ENCODE peak calls at places on chromosomes 5 and 9, in eight cellular contexts. P is stomach, J is uterus, M is HCT116, N is sigmoid colon, U is astrocyte, A is endodermal cell, K is left ventricle myocardium inferior. V is an unnamed sample.

GRCh38 chr5:86896916-86897315 is 279.2 kb downstream of the COX7C start:
- DNase-seq in P (no peak), J (no peak), M (no peak), N (no peak), U (no peak), A (peak; percentile 55), K (no peak), V (no peak)

GRCh38 chr9:4334439-4334838 is 34.6 kb upstream of the GLIS3 start:
- DNase-seq in P (peak; percentile 83), J (no peak), M (peak; percentile 35), N (no peak), U (peak; percentile 54), A (peak; percentile 78), K (peak; percentile 36), V (peak; percentile 29)

GRCh38 chr9:70136632-70137031 is 93.0 kb downstream of the MAMDC2 start:
- DNase-seq in P (no peak), J (no peak), M (no peak), N (no peak), U (peak; percentile 60), A (no peak), K (no peak), V (no peak)

GRCh38 chr9:126166866-126167265 is 159.8 kb upstream of the MVB12B start:
- DNase-seq in P (peak; percentile 7), J (no peak), M (no peak), N (no peak), U (no peak), A (no peak), K (no peak), V (peak; percentile 9)

GRCh38 chr5:142845954-142846398 is 75.8 kb downstream of the ARHGAP26 start:
- DNase-seq in P (peak; percentile 38), J (no peak), M (no peak), N (no peak), U (no peak), A (peak; percentile 77), K (no peak), V (no peak)

GRCh38 chr5:73120222-73121108 is at the start of gene TMEM171:
- DNase-seq in P (peak; percentile 82), J (peak; percentile 15), M (peak; percentile 16), N (no peak), U (peak; percentile 31), A (peak; percentile 88), K (no peak), V (peak; percentile 87)

GRCh38 chr5:109945097-109945678 is 255.5 kb downstream of the MAN2A1 start:
- DNase-seq in P (no peak), J (no peak), M (no peak), N (no peak), U (peak; percentile 14), A (no peak), K (no peak), V (no peak)

GRCh38 chr9:5586391-5586802 is 42.5 kb upstream of the RIC1 start:
- DNase-seq in P (no peak), J (no peak), M (no peak), N (no peak), U (peak; percentile 43), A (no peak), K (no peak), V (no peak)

GRCh38 chr9:93663877-93664548 is 87.6 kb downstream of the PHF2 start:
- DNase-seq in P (no peak), J (no peak), M (no peak), N (peak; percentile 53), U (no peak), A (no peak), K (peak; percentile 2), V (no peak)
- H3K36me3 ChIP-seq in P (peaks cover 84% of the 10 kb centered on the region), J (no peaks in the 10 kb centered on the region), M (no peaks in the 10 kb centered on the region), N (peaks cover 50% of the 10 kb centered on the region), U (no peaks in the 10 kb centered on the region), A (peaks cover 7% of the 10 kb centered on the region), K (peaks cover 70% of the 10 kb centered on the region), V (no peaks in the 10 kb centered on the region)

GRCh38 chr5:166436857-166437256 is 1854.6 kb upstream of the WWC1 start:
- DNase-seq in P (no peak), J (no peak), M (no peak), N (no peak), U (peak; percentile 26), A (no peak), K (no peak), V (no peak)

GRCh38 chr5:166428264-166428663 is 1863.2 kb upstream of the WWC1 start:
- DNase-seq in P (no peak), J (no peak), M (no peak), N (no peak), U (no peak), A (no peak), K (no peak), V (no peak)

GRCh38 chr5:166430491-166431319 is 1860.7 kb upstream of the WWC1 start:
- DNase-seq in P (no peak), J (no peak), M (no peak), N (no peak), U (no peak), A (peak; percentile 92), K (no peak), V (no peak)

GRCh38 chr5:166433679-166434078 is 1857.8 kb upstream of the WWC1 start:
- DNase-seq in P (no peak), J (no peak), M (no peak), N (no peak), U (no peak), A (no peak), K (no peak), V (no peak)
- TF ChIP-seq CTCF in P (no peak), J (no peak), M (no peak), N (no peak), U (no peak), A (peak; percentile 63), K (no peak), V (no peak)

DNA sequence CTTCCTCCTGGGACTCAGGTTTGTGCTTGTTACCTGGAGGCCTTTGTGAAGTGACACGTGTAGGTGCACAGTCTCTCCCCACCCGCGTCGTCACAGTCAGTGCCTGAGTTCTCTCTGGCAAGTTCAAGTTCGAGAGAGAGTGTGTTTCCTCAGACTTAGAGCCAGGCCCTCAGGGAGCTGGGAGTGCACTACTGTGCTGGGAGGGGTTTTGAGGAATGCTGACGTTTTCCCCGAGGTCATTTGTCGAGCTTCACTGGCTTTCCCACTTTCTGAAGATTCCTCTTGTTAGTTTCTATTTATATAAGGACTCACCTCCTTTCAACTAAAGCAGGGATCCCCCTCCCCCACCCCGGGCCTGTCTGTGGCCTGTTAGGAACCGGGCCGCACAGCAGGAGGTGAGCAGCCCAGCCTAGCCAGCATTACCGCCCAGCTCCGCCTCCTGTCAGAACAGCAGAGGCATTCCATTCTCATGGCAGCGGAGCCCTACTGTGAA is 209.2 kb downstream of the DIRAS2 start:
- DNase-seq in P (peak; percentile 31), J (no peak), M (no peak), N (no peak), U (peak; percentile 29), A (peak; percentile 99), K (no peak), V (peak; percentile 24)
- H3K4me3 ChIP-seq in P (no peak overlapping the region), J (no peak overlapping the region), M (no peak overlapping the region), N (no peak overlapping the region), U (peak overlapping the region; percentile 33), A (peak overlapping the region; percentile 76), K (no peak overlapping the region), V (no peak overlapping the region)

DNA sequence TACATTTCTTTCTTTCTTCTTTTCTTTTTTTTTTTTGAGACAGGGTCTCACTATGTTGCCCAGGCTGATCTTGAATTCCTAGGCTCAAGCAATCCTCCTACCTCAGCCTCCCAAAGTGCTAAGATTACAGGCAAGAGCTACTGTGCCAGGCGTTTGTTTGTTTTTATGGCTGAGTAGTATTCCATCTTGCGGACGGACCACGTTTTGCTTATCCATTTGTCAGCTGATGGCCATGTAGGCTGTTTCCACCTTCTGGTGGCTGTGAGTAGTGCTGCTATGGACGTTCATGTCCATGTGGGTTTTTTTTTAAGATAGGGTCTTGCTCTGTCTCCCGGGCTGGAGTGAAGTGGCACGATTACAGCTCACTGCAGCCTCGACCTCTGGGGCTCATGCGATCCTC is 2.5 kb downstream of the DOK3 start:
- DNase-seq in P (no peak), J (no peak), M (no peak), N (no peak), U (no peak), A (no peak), K (no peak), V (no peak)
- H3K36me3 ChIP-seq in P (peaks cover 35% of the 10 kb centered on the region), J (no peaks in the 10 kb centered on the region), M (peaks cover 15% of the 10 kb centered on the region), N (peaks cover 18% of the 10 kb centered on the region), U (peaks cover 7% of the 10 kb centered on the region), A (peaks cover 26% of the 10 kb centered on the region), K (peaks cover 16% of the 10 kb centered on the region), V (peaks cover 9% of the 10 kb centered on the region)

DNA sequence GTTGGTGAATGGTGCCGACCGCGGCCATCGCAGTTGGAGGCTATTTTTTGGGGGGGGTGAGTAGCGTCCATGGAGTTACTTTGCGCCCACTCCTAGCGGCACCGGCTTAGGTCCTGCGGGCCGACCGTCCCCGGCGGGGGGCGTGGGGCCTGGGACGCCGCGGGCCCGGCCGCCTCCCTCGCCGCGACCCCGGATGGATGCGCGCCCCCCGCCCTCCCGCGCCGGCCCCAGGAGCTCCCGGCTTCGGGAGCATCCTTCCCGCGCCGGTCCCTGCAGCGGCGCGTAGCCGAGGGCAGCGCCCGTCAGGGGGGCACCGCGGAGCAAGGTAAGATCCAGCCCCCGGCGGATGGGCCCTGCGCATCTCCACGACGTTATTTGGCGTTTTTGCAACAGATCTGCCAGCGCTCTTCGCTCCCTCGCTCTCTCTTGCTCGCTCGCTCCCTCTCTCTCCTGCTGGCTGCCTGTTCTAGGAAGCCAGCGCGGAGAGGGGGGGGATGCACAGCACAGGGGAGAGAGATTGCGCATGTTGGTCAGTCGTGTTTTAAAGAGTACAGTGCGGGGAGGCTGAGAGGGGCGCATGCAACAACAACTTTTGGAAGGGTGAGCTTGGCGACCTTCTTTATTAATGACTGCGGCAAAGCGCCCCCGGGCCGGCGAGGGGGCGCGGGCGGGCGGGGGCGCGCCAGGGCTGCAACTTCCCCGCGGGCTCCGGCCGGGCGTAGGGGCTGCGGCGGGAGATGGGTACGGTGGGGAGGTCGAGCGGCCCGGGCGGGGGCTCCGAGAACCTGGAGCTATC is 415 bp downstream of the JADE2 start:
- DNase-seq in P (peak; percentile 71), J (peak; percentile 79), M (no peak), N (peak; percentile 91), U (peak; percentile 79), A (peak; percentile 88), K (peak; percentile 76), V (peak; percentile 71)
- TF ChIP-seq CTCF in P (no peak), J (no peak), M (no peak), N (no peak), U (no peak), A (no peak), K (no peak), V (no peak)

GRCh38 chr9:121944741-121945191 is 148.3 kb downstream of the TTLL11 start:
- DNase-seq in P (no peak), J (no peak), M (no peak), N (no peak), U (peak; percentile 56), A (no peak), K (no peak), V (no peak)
- H3K4me3 ChIP-seq in P (no peak overlapping the region), J (no peak overlapping the region), M (no peak overlapping the region), N (no peak overlapping the region), U (no peak overlapping the region), A (no peak overlapping the region), K (no peak overlapping the region), V (no peak overlapping the region)